ENCODE peak calls at places on chromosomes 4 and X, in ten cellular contexts. C is SW480, J is GM04504, T is nephron progenitor cell, P is ecto neural progenitor cell, X is left cardiac atrium, U is type B pancreatic cell, B is T-helper 22 cell, G is NCI-H2081, A is spleen. I is an unnamed sample.

GRCh38 chr4:118918388-118918787 is 29.7 kb downstream of the SYNPO2 start:
- DNase-seq in C (no peak), J (peak), T (no peak), P (no peak), X (no peak), U (no peak), B (no peak), G (no peak), A (no peak), I (no peak)

GRCh38 chrX:132037479-132037993 is 14.4 kb downstream of the STK26 start:
- DNase-seq in C (no peak), J (no peak), T (no peak), P (no peak), X (no peak), U (no peak), B (no peak), G (no peak), A (no peak), I (no peak)

GRCh38 chrX:133559909-133560308 is 144.6 kb upstream of the GPC4 start:
- DNase-seq in C (no peak), J (no peak), T (no peak), P (no peak), X (no peak), U (no peak), B (no peak), G (no peak), A (no peak), I (no peak)

GRCh38 chrX:103362504-103362903 is 6.2 kb downstream of the TCEAL9 start:
- DNase-seq in C (peak), J (no peak), T (no peak), P (no peak), X (no peak), U (no peak), B (no peak), G (no peak), A (no peak), I (no peak)

GRCh38 chr4:155667538-155668511 is 1.2 kb downstream of the GUCY1A1 start:
- DNase-seq in C (no peak), J (no peak), T (peak), P (peak), X (peak), U (peak), B (no peak), G (peak), A (peak), I (peak)

GRCh38 chr4:13539047-13539720 is 5.1 kb downstream of the NKX3-2 start:
- DNase-seq in C (no peak), J (no peak), T (no peak), P (peak), X (no peak), U (no peak), B (no peak), G (no peak), A (no peak), I (no peak)

GRCh38 chr4:40232610-40233009 is 35.8 kb downstream of the RHOH start:
- DNase-seq in C (no peak), J (no peak), T (no peak), P (no peak), X (no peak), U (no peak), B (no peak), G (no peak), A (no peak), I (no peak)

GRCh38 chr4:6198278-6198677 is 2.1 kb downstream of the JAKMIP1 start:
- DNase-seq in C (no peak), J (no peak), T (no peak), P (no peak), X (no peak), U (no peak), B (no peak), G (no peak), A (peak), I (no peak)

GRCh38 chr4:98262431-98262830 is 1.2 kb downstream of the RAP1GDS1 start:
- DNase-seq in C (no peak), J (no peak), T (no peak), P (no peak), X (no peak), U (no peak), B (no peak), G (no peak), A (no peak), I (no peak)

GRCh38 chr4:105605493-105605892 is 53.1 kb downstream of the ARHGEF38 start:
- DNase-seq in C (no peak), J (peak), T (no peak), P (no peak), X (no peak), U (no peak), B (no peak), G (peak), A (no peak), I (no peak)

GRCh38 chr4:24885342-24885741 is 27.5 kb downstream of the CCDC149 start:
- DNase-seq in C (no peak), J (no peak), T (no peak), P (no peak), X (no peak), U (no peak), B (no peak), G (no peak), A (no peak), I (no peak)

GRCh38 chr4:140668111-140668510 is 88.1 kb downstream of the TBC1D9 start:
- DNase-seq in C (no peak), J (no peak), T (no peak), P (no peak), X (no peak), U (no peak), B (no peak), G (no peak), A (no peak), I (no peak)

GRCh38 chrX:39911278-39911897 is 186.4 kb downstream of the BCOR start:
- DNase-seq in C (no peak), J (no peak), T (no peak), P (no peak), X (no peak), U (no peak), B (no peak), G (no peak), A (no peak), I (no peak)